ENCODE peak calls at places on chromosomes 16 and 17, in four cellular contexts. One of them, this sample, is unnamed. For H3K27me3, the result is how much of the 10 kb centered on the place peaks cover.

GRCh38 chr17:37176683-37177082 is 199.1 kb upstream of the C17orf78 start:
- DNase-seq in upper lobe of right lung: no peak
- DNase-seq in uterus: no peak
- DNase-seq in adrenal gland: no peak
- DNase-seq in this sample: no peak

GRCh38 chr16:4648917-4649316 is 24.3 kb downstream of the MGRN1 start:
- DNase-seq in upper lobe of right lung: no peak
- DNase-seq in uterus: no peak
- DNase-seq in adrenal gland: no peak
- DNase-seq in this sample: no peak

GRCh38 chr16:16857603-16858283 is 478.8 kb downstream of the NPIPA7 start:
- DNase-seq in upper lobe of right lung: no peak
- DNase-seq in uterus: no peak
- DNase-seq in adrenal gland: peak
- DNase-seq in this sample: no peak

GRCh38 chr16:20611350-20611902 is 35.3 kb upstream of the ACSM2B start:
- DNase-seq in upper lobe of right lung: peak
- DNase-seq in uterus: no peak
- DNase-seq in adrenal gland: peak
- DNase-seq in this sample: no peak

GRCh38 chr16:80253741-80254140 is 287.1 kb upstream of the DYNLRB2 start:
- DNase-seq in upper lobe of right lung: no peak
- DNase-seq in uterus: no peak
- DNase-seq in adrenal gland: no peak
- DNase-seq in this sample: no peak

GRCh38 chr16:2500937-2501750 is 12.6 kb upstream of the ATP6V0C start:
- DNase-seq in upper lobe of right lung: peak
- DNase-seq in uterus: peak
- DNase-seq in adrenal gland: peak
- DNase-seq in this sample: peak

GRCh38 chr17:73645050-73645871 is 1.0 kb upstream of the SDK2 start:
- DNase-seq in upper lobe of right lung: peak
- DNase-seq in uterus: no peak
- DNase-seq in adrenal gland: no peak
- DNase-seq in this sample: peak

GRCh38 chr17:45270828-45271418 is 9.0 kb upstream of the SPATA32 start:
- DNase-seq in upper lobe of right lung: peak
- DNase-seq in uterus: no peak
- DNase-seq in adrenal gland: no peak
- DNase-seq in this sample: peak

GRCh38 chr17:37752482-37752881 is 7.6 kb upstream of the HNF1B start:
- DNase-seq in upper lobe of right lung: no peak
- DNase-seq in uterus: no peak
- DNase-seq in adrenal gland: no peak
- DNase-seq in this sample: no peak

GRCh38 chr16:80441935-80442334 is 98.9 kb upstream of the DYNLRB2 start:
- DNase-seq in upper lobe of right lung: no peak
- DNase-seq in uterus: no peak
- DNase-seq in adrenal gland: no peak
- DNase-seq in this sample: no peak

GRCh38 chr16:67394271-67395104 is 1.2 kb upstream of the TPPP3 start:
- DNase-seq in upper lobe of right lung: peak
- DNase-seq in uterus: no peak
- DNase-seq in adrenal gland: peak
- DNase-seq in this sample: no peak

GRCh38 chr16:15973460-15973859 is 24.0 kb downstream of the ABCC1 start:
- DNase-seq in upper lobe of right lung: no peak
- DNase-seq in uterus: no peak
- DNase-seq in adrenal gland: peak
- DNase-seq in this sample: no peak

GRCh38 chr17:2050871-2051387 is 4.0 kb upstream of the HIC1 start:
- DNase-seq in upper lobe of right lung: no peak
- DNase-seq in uterus: no peak
- DNase-seq in adrenal gland: peak
- DNase-seq in this sample: no peak

GRCh38 chr17:79679631-79680340 is 51.0 kb upstream of the ENPP7 start:
- DNase-seq in upper lobe of right lung: no peak
- DNase-seq in uterus: no peak
- DNase-seq in adrenal gland: no peak
- DNase-seq in this sample: no peak

GRCh38 chr17:50331085-50331791 is 14.7 kb upstream of the XYLT2 start:
- DNase-seq in upper lobe of right lung: peak
- DNase-seq in uterus: no peak
- DNase-seq in adrenal gland: peak
- DNase-seq in this sample: no peak

GRCh38 chr17:10824874-10825273 is 13.0 kb downstream of the PIRT start:
- DNase-seq in upper lobe of right lung: no peak
- DNase-seq in uterus: no peak
- DNase-seq in adrenal gland: no peak
- DNase-seq in this sample: no peak

GRCh38 chr16:67528870-67529638 is 425 bp downstream of the RIPOR1 start:
- DNase-seq in upper lobe of right lung: peak
- DNase-seq in uterus: peak
- DNase-seq in adrenal gland: peak
- DNase-seq in this sample: peak

GRCh38 chr16:64469906-64470702 is 651.8 kb downstream of the CDH11 start:
- DNase-seq in upper lobe of right lung: no peak
- DNase-seq in uterus: no peak
- DNase-seq in adrenal gland: no peak
- DNase-seq in this sample: no peak

GRCh38 chr17:15651583-15652110 is 32.1 kb upstream of the FBXW10B start:
- DNase-seq in upper lobe of right lung: peak
- DNase-seq in uterus: peak
- DNase-seq in adrenal gland: peak
- DNase-seq in this sample: peak

GRCh38 chr17:337453-337852 is 15.2 kb downstream of the RPH3AL start:
- DNase-seq in upper lobe of right lung: peak
- DNase-seq in uterus: no peak
- DNase-seq in adrenal gland: no peak
- DNase-seq in this sample: no peak

GRCh38 chr16:19330801-19331484 is 45.4 kb downstream of the CLEC19A start:
- DNase-seq in upper lobe of right lung: no peak
- DNase-seq in uterus: no peak
- DNase-seq in adrenal gland: peak
- DNase-seq in this sample: no peak

GRCh38 chr17:2964831-2965230 is 98.6 kb downstream of the OR1D5 start:
- DNase-seq in upper lobe of right lung: peak
- DNase-seq in uterus: no peak
- DNase-seq in adrenal gland: no peak
- DNase-seq in this sample: no peak

GRCh38 chr16:22424161-22424937 is 49.9 kb upstream of the CDR2 start:
- DNase-seq in upper lobe of right lung: no peak
- DNase-seq in uterus: peak
- DNase-seq in adrenal gland: peak
- DNase-seq in this sample: no peak

GRCh38 chr17:45019177-45019711 is 32.2 kb downstream of the DCAKD start:
- DNase-seq in upper lobe of right lung: peak
- DNase-seq in uterus: peak
- DNase-seq in adrenal gland: peak
- DNase-seq in this sample: peak

GRCh38 chr17:57121308-57122042 is 36.4 kb downstream of the AKAP1 start:
- DNase-seq in upper lobe of right lung: no peak
- DNase-seq in uterus: no peak
- DNase-seq in adrenal gland: peak
- DNase-seq in this sample: peak

GRCh38 chr17:44536090-44536960 is 21.0 kb upstream of the FZD2 start:
- DNase-seq in upper lobe of right lung: no peak
- DNase-seq in uterus: no peak
- DNase-seq in adrenal gland: peak
- DNase-seq in this sample: no peak

GRCh38 chr16:28986492-28986891 is 1.6 kb downstream of the LAT start:
- DNase-seq in upper lobe of right lung: no peak
- DNase-seq in uterus: no peak
- DNase-seq in adrenal gland: no peak
- DNase-seq in this sample: no peak

GRCh38 chr17:16269658-16270057 is 52.6 kb downstream of the PIGL start:
- DNase-seq in upper lobe of right lung: no peak
- DNase-seq in uterus: no peak
- DNase-seq in adrenal gland: no peak
- DNase-seq in this sample: no peak

GRCh38 chr17:72615627-72615991 is 476.9 kb downstream of the SLC39A11 start:
- DNase-seq in upper lobe of right lung: no peak
- DNase-seq in uterus: no peak
- DNase-seq in adrenal gland: no peak
- DNase-seq in this sample: no peak

GRCh38 chr17:56532926-56533325 is 60.6 kb upstream of the NOG start:
- DNase-seq in upper lobe of right lung: no peak
- DNase-seq in uterus: no peak
- DNase-seq in adrenal gland: no peak
- DNase-seq in this sample: no peak

GRCh38 chr17:11459780-11460426 is 138.4 kb upstream of the DNAH9 start:
- DNase-seq in upper lobe of right lung: no peak
- DNase-seq in uterus: peak
- DNase-seq in adrenal gland: no peak
- DNase-seq in this sample: no peak

DNA sequence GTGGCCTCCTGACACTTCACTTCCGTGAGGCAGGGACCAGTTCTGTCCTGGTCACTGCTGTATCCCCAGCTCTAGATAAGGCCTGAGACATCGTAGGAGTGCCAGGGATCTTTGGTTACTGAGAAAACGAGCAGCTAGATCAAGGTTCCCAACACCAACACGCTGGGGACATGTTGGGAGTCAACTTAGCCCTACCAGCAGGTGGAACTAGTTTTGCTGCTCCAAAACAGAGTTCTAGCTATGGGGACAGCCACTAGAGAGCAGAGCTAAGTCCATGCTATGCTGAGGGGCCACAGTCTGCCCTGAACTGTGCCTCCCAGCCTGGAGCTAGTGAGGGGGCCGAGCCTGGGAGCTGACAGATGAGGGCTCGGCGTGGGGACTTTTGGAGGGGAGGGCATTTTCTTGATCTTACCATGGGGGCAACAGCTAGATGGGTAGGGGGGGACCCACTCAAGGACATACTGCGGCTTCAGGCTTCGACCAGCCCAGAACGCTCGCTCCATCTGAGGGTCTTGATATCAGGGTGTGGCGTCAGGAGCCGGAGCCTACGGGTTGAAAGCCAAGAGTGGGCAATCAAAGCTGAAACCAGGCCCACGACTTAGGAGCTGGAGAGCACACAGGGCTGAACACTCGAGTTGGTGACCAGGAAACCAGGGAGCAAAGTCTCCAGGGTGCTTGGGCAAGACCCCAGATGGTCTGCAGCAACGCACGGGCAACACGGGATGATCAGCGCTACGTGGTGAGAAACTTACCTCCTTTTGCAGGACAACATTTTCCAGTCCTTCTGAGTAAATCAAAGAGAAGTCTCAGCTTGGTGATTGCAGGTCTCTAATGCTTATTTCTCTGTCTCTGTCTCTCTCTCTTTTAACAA is 13.4 kb downstream of the SNX20 start:
- DNase-seq in upper lobe of right lung: no peak
- DNase-seq in uterus: no peak
- DNase-seq in adrenal gland: no peak
- DNase-seq in this sample: no peak
- TF ChIP-seq CTCF in upper lobe of right lung: no peak
- TF ChIP-seq CTCF in uterus: no peak
- TF ChIP-seq CTCF in adrenal gland: no peak
- TF ChIP-seq CTCF in this sample: no peak

GRCh38 chr16:52440248-52440647 is 106.7 kb downstream of the TOX3 start:
- DNase-seq in upper lobe of right lung: no peak
- DNase-seq in uterus: no peak
- DNase-seq in adrenal gland: no peak
- DNase-seq in this sample: no peak
- H3K27me3 ChIP-seq in upper lobe of right lung: under half
- H3K27me3 ChIP-seq in uterus: under half
- H3K27me3 ChIP-seq in adrenal gland: under half
- H3K27me3 ChIP-seq in this sample: under half

DNA sequence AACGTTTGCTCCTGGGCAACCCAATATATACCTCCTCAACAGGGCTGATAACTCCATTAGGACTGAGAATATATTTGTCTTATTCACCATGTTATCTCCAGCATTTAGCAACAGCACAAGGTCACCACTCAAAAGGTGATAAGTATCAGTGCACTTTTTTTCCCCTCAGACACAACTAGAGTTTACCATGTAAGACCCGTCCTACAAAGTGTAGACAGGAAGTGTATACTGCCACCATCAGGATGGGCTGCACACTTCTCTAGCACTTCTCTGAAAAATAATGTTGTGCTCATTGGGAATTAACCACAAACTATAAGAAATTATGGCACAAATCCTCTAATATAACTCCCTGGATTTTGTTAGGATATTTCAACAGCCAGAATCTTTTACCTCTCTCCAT is 5.7 kb upstream of the VAT1L start:
- DNase-seq in upper lobe of right lung: no peak
- DNase-seq in uterus: no peak
- DNase-seq in adrenal gland: peak
- DNase-seq in this sample: no peak
- TF ChIP-seq CTCF in upper lobe of right lung: peak
- TF ChIP-seq CTCF in uterus: no peak
- TF ChIP-seq CTCF in adrenal gland: peak
- TF ChIP-seq CTCF in this sample: peak

GRCh38 chr17:58249270-58250133 is 11.1 kb downstream of the LPO start:
- DNase-seq in upper lobe of right lung: peak
- DNase-seq in uterus: peak
- DNase-seq in adrenal gland: peak
- DNase-seq in this sample: peak
- H3K27me3 ChIP-seq in upper lobe of right lung: under half
- H3K27me3 ChIP-seq in uterus: under half
- H3K27me3 ChIP-seq in adrenal gland: under half
- H3K27me3 ChIP-seq in this sample: half or more